ENCODE peak calls at places on chromosome 11, in ten cellular contexts. U is NCI-H2081 treated with DMSO at 0.1 percent for 48 hours; A is activated CD8-positive, alpha-beta T cell treated with anti-CD3 and anti-CD28 coated beads, Interleukin-2, amount 10 ng/mL, durations not matched to agents 7 days and 5 days; Z is HEK293T; L is Calu3; M is dorsolateral prefrontal cortex; W is fibroblast of mammary gland; V is AML-193; Q is posterior cingulate gyrus; H is H54. P is an unnamed sample.
A peak's percentile ranks its signal among the peaks of the same experiment; 100 is the strongest.

GRCh38 chr11:19561011-19561410 is 151.6 kb upstream of the NAV2 start:
- DNase-seq in Z (no peak), W (peak; percentile 47), H (no peak), L (no peak), Q (no peak), V (no peak), U (no peak), A (no peak), M (no peak), P (no peak)

GRCh38 chr11:33932721-33933120 is 40.8 kb upstream of the LMO2 start:
- DNase-seq in Q (no peak), H (no peak), Z (no peak), W (no peak), M (no peak), U (no peak), V (no peak), A (no peak), L (no peak), P (no peak)

GRCh38 chr11:44427432-44427831 is 117.5 kb upstream of the ALX4 start:
- DNase-seq in Z (peak; percentile 57), H (no peak), U (no peak), V (no peak), L (peak; percentile 28), W (no peak), M (no peak), Q (no peak), A (peak; percentile 22), P (no peak)

GRCh38 chr11:70117567-70118194 is 39.6 kb downstream of the ANO1 start:
- DNase-seq in U (no peak), A (no peak), Q (no peak), L (no peak), M (no peak), W (no peak), H (no peak), Z (no peak), V (no peak), P (no peak)

GRCh38 chr11:20310137-20310536 is 53.4 kb upstream of the HTATIP2 start:
- DNase-seq in H (no peak), W (no peak), L (no peak), U (no peak), V (no peak), A (no peak), Z (no peak), Q (peak; percentile 31), M (peak; percentile 79), P (no peak)

GRCh38 chr11:37199082-37199481 is 601.0 kb upstream of the RAG2 start:
- DNase-seq in L (no peak), Q (no peak), A (no peak), Z (no peak), U (no peak), H (no peak), V (no peak), M (no peak), W (no peak), P (no peak)

GRCh38 chr11:130719516-130719915 is 196.8 kb downstream of the SNX19 start:
- DNase-seq in U (no peak), L (no peak), A (no peak), Q (no peak), M (no peak), Z (no peak), V (no peak), W (peak; percentile 15), H (no peak), P (no peak)

GRCh38 chr11:10657308-10658271 is 36.0 kb downstream of the IRAG1 start:
- DNase-seq in U (no peak), V (no peak), Z (no peak), W (peak; percentile 80), A (no peak), H (no peak), L (no peak), Q (no peak), M (no peak), P (no peak)

GRCh38 chr11:11993814-11994213 is 14.6 kb downstream of the DKK3 start:
- DNase-seq in Z (no peak), W (peak; percentile 85), V (no peak), M (peak; percentile 89), L (peak; percentile 40), U (no peak), A (no peak), Q (peak; percentile 53), H (peak; percentile 79), P (peak; percentile 16)

GRCh38 chr11:123519055-123519796 is 89.2 kb downstream of the GRAMD1B start:
- DNase-seq in Q (peak; percentile 33), V (no peak), U (no peak), M (peak; percentile 44), A (no peak), Z (no peak), H (peak; percentile 56), L (no peak), W (no peak), P (no peak)

GRCh38 chr11:116736763-116737162 is 36.0 kb downstream of the BUD13 start:
- DNase-seq in W (no peak), A (no peak), H (no peak), U (no peak), Z (peak; percentile 44), L (no peak), Q (no peak), V (no peak), M (no peak), P (no peak)

GRCh38 chr11:34830648-34831047 is 85.5 kb downstream of the APIP start:
- DNase-seq in Q (peak; percentile 20), V (no peak), M (peak; percentile 28), L (no peak), U (no peak), H (no peak), Z (no peak), A (no peak), W (no peak), P (no peak)

GRCh38 chr11:127859941-127860354 is 727.4 kb downstream of the ETS1 start:
- DNase-seq in Z (no peak), U (no peak), V (no peak), L (no peak), A (no peak), W (no peak), H (no peak), M (no peak), Q (no peak), P (no peak)

GRCh38 chr11:111918390-111919256 is at the start of gene C11orf52:
- DNase-seq in Z (peak; percentile 51), L (peak; percentile 78), A (no peak), U (peak; percentile 90), V (no peak), H (no peak), Q (no peak), W (no peak), M (no peak), P (peak; percentile 98)

GRCh38 chr11:44949160-44950035 is 1.3 kb downstream of the TP53I11 start:
- DNase-seq in H (no peak), L (no peak), A (peak; percentile 35), M (no peak), V (peak; percentile 36), W (peak; percentile 31), Q (no peak), Z (peak; percentile 50), U (no peak), P (no peak)

GRCh38 chr11:130023204-130023603 is 20.6 kb upstream of the PRDM10 start:
- DNase-seq in H (peak; percentile 49), W (peak; percentile 63), L (peak; percentile 65), A (no peak), Q (no peak), Z (no peak), U (no peak), V (no peak), M (no peak), P (no peak)

GRCh38 chr11:69800278-69800677 is 18.9 kb downstream of the FGF3 start:
- DNase-seq in V (no peak), W (no peak), L (no peak), M (no peak), H (no peak), A (no peak), U (no peak), Q (no peak), Z (no peak), P (no peak)

GRCh38 chr11:120413480-120413879 is 77.3 kb downstream of the ARHGEF12 start:
- DNase-seq in U (no peak), H (no peak), Q (no peak), V (no peak), L (no peak), W (peak; percentile 67), M (no peak), A (no peak), Z (no peak), P (no peak)

GRCh38 chr11:3115321-3115720 is 49.8 kb downstream of the OSBPL5 start:
- DNase-seq in U (no peak), Q (no peak), V (no peak), W (peak; percentile 61), M (no peak), A (no peak), Z (no peak), L (no peak), H (no peak), P (no peak)

GRCh38 chr11:123145661-123146060 is 49.4 kb downstream of the CLMP start:
- DNase-seq in U (no peak), V (no peak), W (peak; percentile 28), Q (no peak), M (no peak), A (no peak), L (no peak), Z (no peak), H (no peak), P (no peak)

GRCh38 chr11:68374531-68374930 is 62.1 kb downstream of the LRP5 start:
- DNase-seq in V (no peak), A (no peak), W (no peak), M (no peak), H (no peak), U (no peak), Z (no peak), L (no peak), Q (no peak), P (no peak)

GRCh38 chr11:63901660-63902059 is 15.3 kb downstream of the RCOR2 start:
- DNase-seq in Q (no peak), L (no peak), H (no peak), U (no peak), W (peak; percentile 50), A (no peak), V (peak; percentile 17), Z (no peak), M (no peak), P (peak; percentile 67)

GRCh38 chr11:119195680-119196079 is 10.4 kb downstream of the NHERF4 start:
- DNase-seq in A (no peak), Z (peak; percentile 68), U (no peak), Q (no peak), M (no peak), L (peak; percentile 31), W (peak; percentile 51), V (no peak), H (peak; percentile 80), P (peak; percentile 98)

P was measured in T47D.